ENCODE peak calls at places on chromosomes 3 and 15, in four cellular contexts. One of them, this sample, is unnamed.

GRCh38 chr3:103056552-103056951 is 621.7 kb downstream of the ZPLD1 start:
- DNase-seq in K562: no peak
- DNase-seq in colonic mucosa: no peak
- DNase-seq in fibroblast of mammary gland: no peak
- DNase-seq in this sample: no peak

GRCh38 chr15:31100738-31101137 is 787 bp downstream of the TRPM1 start:
- DNase-seq in colonic mucosa: no peak
- DNase-seq in K562: no peak
- DNase-seq in fibroblast of mammary gland: no peak
- DNase-seq in this sample: no peak

GRCh38 chr15:67070150-67070549 is 4.7 kb downstream of the SMAD3 start:
- DNase-seq in colonic mucosa: no peak
- DNase-seq in fibroblast of mammary gland: no peak
- DNase-seq in K562: no peak
- DNase-seq in this sample: no peak

GRCh38 chr15:25731411-25731810 is 131.7 kb downstream of the ATP10A start:
- DNase-seq in fibroblast of mammary gland: no peak
- DNase-seq in colonic mucosa: no peak
- DNase-seq in K562: no peak
- DNase-seq in this sample: no peak

GRCh38 chr3:45800611-45801010 is 4.3 kb upstream of the SLC6A20 start:
- DNase-seq in fibroblast of mammary gland: no peak
- DNase-seq in K562: no peak
- DNase-seq in colonic mucosa: peak; percentile 58
- DNase-seq in this sample: no peak

GRCh38 chr15:28984421-28985375 is 98.9 kb downstream of the APBA2 start:
- DNase-seq in K562: no peak
- DNase-seq in colonic mucosa: no peak
- DNase-seq in fibroblast of mammary gland: peak; percentile 46
- DNase-seq in this sample: no peak

GRCh38 chr3:194184265-194184751 is 48.4 kb downstream of the HES1 start:
- DNase-seq in colonic mucosa: no peak
- DNase-seq in fibroblast of mammary gland: no peak
- DNase-seq in K562: no peak
- DNase-seq in this sample: no peak

GRCh38 chr15:101500865-101501551 is 11.5 kb upstream of the PCSK6 start:
- DNase-seq in colonic mucosa: no peak
- DNase-seq in fibroblast of mammary gland: no peak
- DNase-seq in K562: no peak
- DNase-seq in this sample: no peak

GRCh38 chr3:24481193-24481592 is 13.5 kb downstream of the THRB start:
- DNase-seq in colonic mucosa: no peak
- DNase-seq in K562: no peak
- DNase-seq in fibroblast of mammary gland: no peak
- DNase-seq in this sample: no peak

GRCh38 chr3:107752202-107752990 is 229.6 kb downstream of the BBX start:
- DNase-seq in fibroblast of mammary gland: peak; percentile 57
- DNase-seq in K562: no peak
- DNase-seq in colonic mucosa: peak; percentile 22
- DNase-seq in this sample: peak; percentile 29

GRCh38 chr15:83555383-83555782 is 98.5 kb upstream of the ADAMTSL3 start:
- DNase-seq in K562: no peak
- DNase-seq in colonic mucosa: no peak
- DNase-seq in fibroblast of mammary gland: no peak
- DNase-seq in this sample: no peak
- TF ChIP-seq CTCF in K562: no peak
- TF ChIP-seq CTCF in colonic mucosa: no peak
- TF ChIP-seq CTCF in fibroblast of mammary gland: no peak
- TF ChIP-seq CTCF in this sample: no peak

GRCh38 chr3:181735921-181736320 is 24.2 kb downstream of the SOX2 start:
- DNase-seq in fibroblast of mammary gland: no peak
- DNase-seq in K562: no peak
- DNase-seq in colonic mucosa: no peak
- DNase-seq in this sample: no peak

GRCh38 chr3:181738551-181738950 is 26.8 kb downstream of the SOX2 start:
- DNase-seq in K562: no peak
- DNase-seq in colonic mucosa: no peak
- DNase-seq in fibroblast of mammary gland: no peak
- DNase-seq in this sample: no peak

GRCh38 chr3:181739628-181740027 is 27.9 kb downstream of the SOX2 start:
- DNase-seq in K562: no peak
- DNase-seq in fibroblast of mammary gland: no peak
- DNase-seq in colonic mucosa: no peak
- DNase-seq in this sample: no peak

GRCh38 chr3:181741428-181741827 is 29.7 kb downstream of the SOX2 start:
- DNase-seq in K562: no peak
- DNase-seq in fibroblast of mammary gland: no peak
- DNase-seq in colonic mucosa: no peak
- DNase-seq in this sample: no peak
- TF ChIP-seq CTCF in K562: no peak
- TF ChIP-seq CTCF in fibroblast of mammary gland: no peak
- TF ChIP-seq CTCF in colonic mucosa: no peak
- TF ChIP-seq CTCF in this sample: no peak

GRCh38 chr3:110697961-110698360 is 373.7 kb upstream of the NECTIN3 start:
- DNase-seq in fibroblast of mammary gland: peak; percentile 62
- DNase-seq in K562: no peak
- DNase-seq in colonic mucosa: no peak
- DNase-seq in this sample: no peak
- TF ChIP-seq CTCF in fibroblast of mammary gland: no peak
- TF ChIP-seq CTCF in K562: no peak
- TF ChIP-seq CTCF in colonic mucosa: no peak
- TF ChIP-seq CTCF in this sample: no peak

GRCh38 chr15:75620776-75621536 is 4.6 kb downstream of the SNUPN start:
- DNase-seq in fibroblast of mammary gland: peak; percentile 94
- DNase-seq in K562: no peak
- DNase-seq in colonic mucosa: peak; percentile 54
- DNase-seq in this sample: no peak
- TF ChIP-seq CTCF in fibroblast of mammary gland: peak; percentile 47
- TF ChIP-seq CTCF in K562: no peak
- TF ChIP-seq CTCF in colonic mucosa: no peak
- TF ChIP-seq CTCF in this sample: no peak

GRCh38 chr3:182364323-182364722 is 429.0 kb upstream of the ATP11B start:
- DNase-seq in K562: no peak
- DNase-seq in colonic mucosa: no peak
- DNase-seq in fibroblast of mammary gland: no peak
- DNase-seq in this sample: no peak
- TF ChIP-seq CTCF in K562: peak; percentile 55
- TF ChIP-seq CTCF in colonic mucosa: no peak
- TF ChIP-seq CTCF in fibroblast of mammary gland: no peak
- TF ChIP-seq CTCF in this sample: no peak

DNA sequence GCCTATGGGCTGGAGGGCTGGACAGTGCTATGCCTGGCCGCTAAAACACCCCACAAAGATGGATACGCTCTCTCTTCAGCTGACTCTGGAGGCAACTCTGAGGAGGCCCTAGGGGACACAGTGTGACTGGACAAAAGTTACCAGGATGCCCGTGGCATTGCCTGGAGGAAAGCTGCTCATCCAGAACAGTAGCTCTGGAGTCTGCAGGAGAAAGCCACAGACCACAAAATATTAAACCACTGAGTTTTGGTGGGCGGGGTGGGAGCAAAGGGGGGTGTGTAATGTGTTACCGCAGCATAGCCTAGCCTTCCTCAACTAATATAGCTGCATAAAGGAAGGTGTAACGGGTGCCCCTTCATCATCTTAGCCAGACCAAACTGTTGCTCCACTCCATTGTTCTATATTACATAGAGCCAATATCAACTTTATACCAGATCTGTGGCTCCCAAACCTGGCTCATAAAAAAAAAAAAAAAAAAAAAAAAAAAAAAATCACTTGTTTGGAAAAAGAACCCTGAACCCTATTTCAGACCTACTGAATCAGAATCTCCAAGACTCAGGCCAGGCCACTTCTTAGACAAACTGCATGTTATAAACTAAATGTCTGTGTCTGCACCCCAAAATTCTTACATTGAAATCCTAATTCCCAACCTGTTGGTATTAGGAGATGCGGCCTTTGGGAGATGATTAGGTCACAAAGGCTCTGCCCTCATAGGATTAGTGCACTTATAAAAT is 132.6 kb downstream of the TNIK start:
- DNase-seq in colonic mucosa: no peak
- DNase-seq in fibroblast of mammary gland: no peak
- DNase-seq in K562: no peak
- DNase-seq in this sample: no peak
- TF ChIP-seq CTCF in colonic mucosa: no peak
- TF ChIP-seq CTCF in fibroblast of mammary gland: no peak
- TF ChIP-seq CTCF in K562: no peak
- TF ChIP-seq CTCF in this sample: no peak

GRCh38 chr3:100079328-100079727 is 35.0 kb downstream of the FILIP1L start:
- DNase-seq in K562: no peak
- DNase-seq in colonic mucosa: no peak
- DNase-seq in fibroblast of mammary gland: no peak
- DNase-seq in this sample: no peak
- TF ChIP-seq CTCF in K562: no peak
- TF ChIP-seq CTCF in colonic mucosa: no peak
- TF ChIP-seq CTCF in fibroblast of mammary gland: no peak
- TF ChIP-seq CTCF in this sample: no peak

GRCh38 chr3:190053919-190054672 is 66.6 kb downstream of the P3H2 start:
- DNase-seq in K562: no peak
- DNase-seq in colonic mucosa: no peak
- DNase-seq in fibroblast of mammary gland: peak; percentile 90
- DNase-seq in this sample: no peak
- TF ChIP-seq CTCF in K562: no peak
- TF ChIP-seq CTCF in colonic mucosa: no peak
- TF ChIP-seq CTCF in fibroblast of mammary gland: peak; percentile 29
- TF ChIP-seq CTCF in this sample: no peak

DNA sequence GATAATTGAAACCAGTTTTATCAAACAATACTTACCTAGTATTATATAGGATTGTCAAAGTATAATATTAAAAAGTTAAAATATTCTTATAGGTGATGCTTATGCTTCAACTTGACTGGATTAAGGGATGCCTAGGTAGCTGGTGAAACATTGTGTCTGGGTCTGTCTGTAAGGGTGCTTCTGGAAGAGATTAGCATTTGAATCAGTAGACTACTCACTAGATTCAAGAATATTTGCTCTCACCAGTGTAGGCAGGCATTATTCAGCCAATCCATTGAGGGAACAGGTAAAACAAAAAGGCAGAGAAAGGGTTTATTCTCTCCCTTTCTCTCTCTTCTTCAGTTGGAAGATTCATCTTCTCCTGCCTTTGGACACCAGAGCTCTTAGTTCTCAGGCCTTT is 486.8 kb upstream of the GOLIM4 start:
- DNase-seq in colonic mucosa: no peak
- DNase-seq in K562: no peak
- DNase-seq in fibroblast of mammary gland: no peak
- DNase-seq in this sample: no peak
- TF ChIP-seq CTCF in colonic mucosa: no peak
- TF ChIP-seq CTCF in K562: no peak
- TF ChIP-seq CTCF in fibroblast of mammary gland: no peak
- TF ChIP-seq CTCF in this sample: no peak